ENCODE peak calls at places on chromosomes 12 and 14, in nine cellular contexts. C is GM23248, Q is brain microvascular endothelial cell, S is T follicular helper cell, Z is B cell, X is NCI-H2081, L is Kasumi-1, Y is NCI-H345, V is pancreas. G is an unnamed sample.

GRCh38 chr14:40218282-40218941 is 786.2 kb upstream of the FBXO33 start:
- DNase-seq in C (no peak), Q (no peak), S (no peak), Z (no peak), X (no peak), L (peak), Y (no peak), V (no peak), G (no peak)

GRCh38 chr12:128637616-128638606 is 185.8 kb downstream of the SLC15A4 start:
- DNase-seq in C (no peak), Q (no peak), S (no peak), Z (no peak), X (no peak), L (no peak), Y (no peak), V (no peak), G (no peak)

GRCh38 chr14:104366931-104367810 is 212.4 kb upstream of the C14orf180 start:
- DNase-seq in C (no peak), Q (no peak), S (no peak), Z (no peak), X (no peak), L (no peak), Y (no peak), V (no peak), G (peak)

GRCh38 chr12:87157791-87158190 is 871.4 kb downstream of the C12orf50 start:
- DNase-seq in C (peak), Q (peak), S (no peak), Z (no peak), X (no peak), L (no peak), Y (no peak), V (no peak), G (no peak)

GRCh38 chr12:5796171-5797091 is 148.6 kb downstream of the ANO2 start:
- DNase-seq in C (peak), Q (no peak), S (no peak), Z (no peak), X (peak), L (no peak), Y (peak), V (peak), G (peak)

GRCh38 chr14:75323571-75323970 is 44.9 kb downstream of the FOS start:
- DNase-seq in C (peak), Q (no peak), S (no peak), Z (no peak), X (no peak), L (no peak), Y (no peak), V (no peak), G (no peak)

GRCh38 chr12:12776261-12776660 is 9.2 kb upstream of the APOLD1 start:
- DNase-seq in C (no peak), Q (no peak), S (no peak), Z (no peak), X (peak), L (no peak), Y (peak), V (no peak), G (no peak)

GRCh38 chr14:78598046-78598652 is 428.0 kb downstream of the NRXN3 start:
- DNase-seq in C (peak), Q (peak), S (peak), Z (no peak), X (peak), L (peak), Y (peak), V (peak), G (no peak)

GRCh38 chr14:102778616-102779351 is 1.5 kb downstream of the TRAF3 start:
- DNase-seq in C (peak), Q (no peak), S (no peak), Z (no peak), X (no peak), L (peak), Y (no peak), V (no peak), G (no peak)

GRCh38 chr12:65557425-65558167 is 266.7 kb upstream of the HMGA2 start:
- DNase-seq in C (no peak), Q (no peak), S (no peak), Z (no peak), X (no peak), L (no peak), Y (no peak), V (no peak), G (no peak)

GRCh38 chr12:121805171-121805687 is 1.4 kb downstream of the SETD1B start:
- DNase-seq in C (peak), Q (no peak), S (no peak), Z (no peak), X (no peak), L (no peak), Y (peak), V (peak), G (peak)

GRCh38 chr12:10847701-10848100 is 1.6 kb downstream of the PRR4 start:
- DNase-seq in C (no peak), Q (no peak), S (no peak), Z (no peak), X (no peak), L (no peak), Y (no peak), V (no peak), G (no peak)

GRCh38 chr12:131046813-131047788 is 93.4 kb downstream of the ADGRD1 start:
- DNase-seq in C (peak), Q (no peak), S (no peak), Z (no peak), X (no peak), L (peak), Y (no peak), V (no peak), G (peak)

GRCh38 chr14:87102979-87103378 is 890.0 kb downstream of the GALC start:
- DNase-seq in C (no peak), Q (no peak), S (no peak), Z (no peak), X (no peak), L (no peak), Y (no peak), V (no peak), G (no peak)

GRCh38 chr12:53560386-53560785 is 53.1 kb upstream of the NPFF start:
- DNase-seq in C (peak), Q (peak), S (no peak), Z (no peak), X (no peak), L (no peak), Y (no peak), V (no peak), G (no peak)

GRCh38 chr12:14260011-14260993 is 105.2 kb upstream of the ATF7IP start:
- DNase-seq in C (peak), Q (peak), S (no peak), Z (no peak), X (peak), L (no peak), Y (peak), V (peak), G (peak)

GRCh38 chr12:68641138-68641537 is 30.4 kb downstream of the RAP1B start:
- DNase-seq in C (no peak), Q (no peak), S (no peak), Z (peak), X (no peak), L (no peak), Y (no peak), V (no peak), G (no peak)

GRCh38 chr12:124764451-124764850 is 99.2 kb downstream of the SCARB1 start:
- DNase-seq in C (peak), Q (peak), S (no peak), Z (no peak), X (no peak), L (peak), Y (no peak), V (peak), G (no peak)

GRCh38 chr12:22856120-22856699 is 231.2 kb downstream of the ETNK1 start:
- DNase-seq in C (peak), Q (no peak), S (no peak), Z (no peak), X (peak), L (peak), Y (peak), V (no peak), G (no peak)

GRCh38 chr12:60148831-60149230 is 553.0 kb downstream of the SLC16A7 start:
- DNase-seq in C (peak), Q (peak), S (no peak), Z (no peak), X (no peak), L (no peak), Y (no peak), V (no peak), G (no peak)

GRCh38 chr14:68715032-68715924 is 77.6 kb downstream of the ZFP36L1 start:
- DNase-seq in C (peak), Q (peak), S (no peak), Z (no peak), X (no peak), L (no peak), Y (no peak), V (no peak), G (no peak)

GRCh38 chr14:93402951-93403350 is 27.8 kb upstream of the UNC79 start:
- DNase-seq in C (no peak), Q (no peak), S (no peak), Z (no peak), X (no peak), L (no peak), Y (no peak), V (no peak), G (no peak)

GRCh38 chr12:67137256-67137655 is 131.9 kb upstream of the CAND1 start:
- DNase-seq in C (peak), Q (no peak), S (no peak), Z (no peak), X (no peak), L (no peak), Y (no peak), V (no peak), G (no peak)

GRCh38 chr14:68661226-68662225 is 131.3 kb downstream of the ZFP36L1 start:
- DNase-seq in C (no peak), Q (no peak), S (no peak), Z (peak), X (no peak), L (peak), Y (no peak), V (no peak), G (no peak)

GRCh38 chr12:28699029-28699428 is 450.0 kb upstream of the FAR2 start:
- DNase-seq in C (no peak), Q (no peak), S (no peak), Z (no peak), X (no peak), L (no peak), Y (no peak), V (no peak), G (no peak)

GRCh38 chr14:89617142-89617460 is 200.1 kb upstream of the FOXN3 start:
- DNase-seq in C (peak), Q (no peak), S (no peak), Z (no peak), X (no peak), L (no peak), Y (no peak), V (no peak), G (no peak)

GRCh38 chr14:106879241-106879640 is 1352.9 kb downstream of the TMEM121 start:
- DNase-seq in C (peak), Q (no peak), S (peak), Z (peak), X (no peak), L (peak), Y (peak), V (peak), G (peak)

GRCh38 chr14:20197459-20197858 is 6.8 kb downstream of the OR11G2 start:
- DNase-seq in C (no peak), Q (no peak), S (no peak), Z (no peak), X (no peak), L (peak), Y (no peak), V (no peak), G (no peak)

GRCh38 chr12:63313139-63313538 is 162.1 kb upstream of the AVPR1A start:
- DNase-seq in C (no peak), Q (no peak), S (no peak), Z (no peak), X (no peak), L (no peak), Y (no peak), V (no peak), G (no peak)

GRCh38 chr12:98422809-98423208 is 92.6 kb upstream of the TMPO start:
- DNase-seq in C (peak), Q (no peak), S (no peak), Z (no peak), X (no peak), L (no peak), Y (no peak), V (no peak), G (no peak)

GRCh38 chr12:34347367-34347766 is 325.1 kb downstream of the ALG10 start:
- DNase-seq in C (no peak), Q (no peak), S (no peak), Z (no peak), X (no peak), L (no peak), Y (no peak), V (no peak), G (no peak)

GRCh38 chr12:13024151-13024946 is 19.8 kb upstream of the FAM234B start:
- DNase-seq in C (peak), Q (peak), S (no peak), Z (no peak), X (no peak), L (peak), Y (peak), V (no peak), G (no peak)

G was measured in right cardiac atrium.